ENCODE peak calls at places on chromosomes 16 and 17, in six cellular contexts. G is A549, H is endothelial cell of umbilical vein, X is K562, V is GM12878, R is HepG2. J is an unnamed sample.

GRCh38 chr17:82160081-82160480 is 52.6 kb downstream of the CCDC57 start:
- DNase-seq in V (no peak), R (no peak), X (no peak), H (peak), G (no peak), J (no peak)

GRCh38 chr16:86601356-86601755 is 23.0 kb downstream of the FOXL1 start:
- DNase-seq in X (no peak), R (no peak), V (no peak), H (no peak), G (no peak), J (no peak)

GRCh38 chr17:42456223-42457106 is 2.2 kb upstream of the ATP6V0A1 start:
- DNase-seq in R (no peak), G (peak), V (peak), X (peak), H (peak), J (peak)

GRCh38 chr17:76696763-76697701 is 13.7 kb downstream of the MXRA7 start:
- DNase-seq in H (peak), X (no peak), V (peak), R (peak), G (no peak), J (peak)

GRCh38 chr16:74724820-74725549 is 24.3 kb upstream of the MLKL start:
- DNase-seq in R (no peak), X (no peak), V (no peak), H (no peak), G (no peak), J (no peak)

GRCh38 chr16:24102120-24102740 is 153.9 kb upstream of the CACNG3 start:
- DNase-seq in G (no peak), V (no peak), R (no peak), X (peak), H (no peak), J (peak)

GRCh38 chr17:79808763-79809529 is 12.1 kb upstream of the CBX8 start:
- DNase-seq in R (peak), X (no peak), V (no peak), G (peak), H (no peak), J (peak)

GRCh38 chr17:41026668-41027471 is at the start of gene KRTAP1-5:
- DNase-seq in R (no peak), H (no peak), V (no peak), X (no peak), G (no peak), J (no peak)

GRCh38 chr17:32586666-32587065 is 99.9 kb downstream of the CDK5R1 start:
- DNase-seq in H (no peak), G (no peak), R (no peak), V (no peak), X (no peak), J (no peak)

GRCh38 chr16:87032554-87032953 is 284.6 kb downstream of the C16orf95 start:
- DNase-seq in V (no peak), H (no peak), G (no peak), R (no peak), X (no peak), J (no peak)

GRCh38 chr17:16287563-16288027 is 65.7 kb downstream of the CENPV start:
- DNase-seq in V (peak), X (no peak), R (peak), H (peak), G (peak), J (peak)

GRCh38 chr17:79778504-79779087 is 648 bp downstream of the CBX2 start:
- DNase-seq in G (no peak), X (peak), R (no peak), H (no peak), V (no peak), J (peak)

GRCh38 chr16:90044111-90044551 is 24.9 kb upstream of the DBNDD1 start:
- DNase-seq in G (peak), R (peak), V (no peak), X (peak), H (no peak), J (no peak)

GRCh38 chr16:53090591-53091507 is 36.1 kb downstream of the CHD9 start:
- DNase-seq in V (peak), G (no peak), X (no peak), R (peak), H (peak), J (peak)

GRCh38 chr17:67853703-67854102 is 28.4 kb downstream of the BPTF start:
- DNase-seq in R (no peak), H (no peak), V (no peak), G (no peak), X (no peak), J (no peak)

GRCh38 chr17:36627101-36627500 is 25.7 kb downstream of the MRM1 start:
- DNase-seq in X (no peak), R (no peak), H (no peak), V (no peak), G (no peak), J (no peak)

DNA sequence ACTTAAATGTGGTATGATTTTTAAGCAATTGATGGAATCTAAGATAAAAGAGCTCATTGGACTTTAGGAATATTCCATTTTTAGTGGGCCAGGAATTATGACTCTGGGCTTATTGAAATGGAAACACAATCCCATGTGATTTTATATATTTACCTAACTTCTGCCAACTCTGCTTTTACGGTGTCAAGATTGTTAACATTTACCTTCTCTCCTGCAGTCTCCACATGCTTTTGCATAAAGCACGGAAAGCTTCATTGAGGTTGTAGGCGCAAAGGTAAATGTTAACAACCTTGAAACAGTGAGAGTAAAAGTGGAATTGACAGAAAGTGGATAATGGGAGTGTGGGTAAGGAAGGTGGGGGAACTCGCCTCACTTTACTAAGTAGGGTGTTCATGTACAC is 468.1 kb downstream of the PMP22 start:
- DNase-seq in G (no peak), H (no peak), V (no peak), R (no peak), X (no peak), J (no peak)
- TF ChIP-seq MYC in G (no peak), H (no peak), V (no peak), R (no peak), X (no peak), J (no peak)

DNA sequence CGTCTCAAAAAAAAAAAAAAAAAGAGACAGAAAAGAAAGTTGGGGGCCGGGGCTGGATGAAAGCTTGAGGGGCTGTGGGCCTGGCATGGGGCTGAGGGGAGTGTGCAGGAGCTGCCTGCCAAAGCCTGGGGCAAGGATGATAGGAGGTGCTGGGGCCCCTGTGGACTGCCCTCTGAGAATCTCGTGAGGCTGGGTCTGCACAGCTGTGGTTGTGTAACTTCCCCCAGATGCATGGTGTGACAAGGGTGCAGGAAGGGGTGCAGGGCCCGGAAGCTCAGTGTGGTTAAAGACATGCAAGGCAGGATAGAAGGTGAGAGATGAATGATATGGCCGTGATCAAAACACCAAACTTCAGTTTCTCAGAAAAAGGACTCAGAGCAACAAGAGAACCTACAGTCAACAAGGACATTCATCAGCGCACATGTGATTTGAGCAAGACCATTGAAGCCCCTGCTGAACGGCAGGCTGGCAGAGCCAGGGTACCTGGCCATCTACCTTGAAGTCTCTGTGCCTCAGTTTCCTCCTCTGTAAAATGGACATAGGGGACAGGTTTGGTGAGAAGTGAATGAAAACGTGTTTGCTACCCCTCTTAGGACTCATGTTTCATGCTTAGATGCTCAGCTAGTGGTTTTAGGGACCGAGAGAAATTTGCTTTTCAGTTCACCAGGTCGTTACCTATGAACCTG is 9.6 kb downstream of the IL32 start:
- DNase-seq in X (no peak), V (peak), H (no peak), R (no peak), G (no peak), J (peak)
- TF ChIP-seq MYC in X (no peak), V (no peak), H (no peak), R (no peak), G (no peak), J (peak)

GRCh38 chr17:74690409-74690825 is 22.3 kb downstream of the CD300LF start:
- DNase-seq in H (no peak), G (no peak), X (no peak), V (no peak), R (no peak), J (peak)
- TF ChIP-seq MYC in H (no peak), G (no peak), X (no peak), V (no peak), R (no peak), J (peak)

DNA sequence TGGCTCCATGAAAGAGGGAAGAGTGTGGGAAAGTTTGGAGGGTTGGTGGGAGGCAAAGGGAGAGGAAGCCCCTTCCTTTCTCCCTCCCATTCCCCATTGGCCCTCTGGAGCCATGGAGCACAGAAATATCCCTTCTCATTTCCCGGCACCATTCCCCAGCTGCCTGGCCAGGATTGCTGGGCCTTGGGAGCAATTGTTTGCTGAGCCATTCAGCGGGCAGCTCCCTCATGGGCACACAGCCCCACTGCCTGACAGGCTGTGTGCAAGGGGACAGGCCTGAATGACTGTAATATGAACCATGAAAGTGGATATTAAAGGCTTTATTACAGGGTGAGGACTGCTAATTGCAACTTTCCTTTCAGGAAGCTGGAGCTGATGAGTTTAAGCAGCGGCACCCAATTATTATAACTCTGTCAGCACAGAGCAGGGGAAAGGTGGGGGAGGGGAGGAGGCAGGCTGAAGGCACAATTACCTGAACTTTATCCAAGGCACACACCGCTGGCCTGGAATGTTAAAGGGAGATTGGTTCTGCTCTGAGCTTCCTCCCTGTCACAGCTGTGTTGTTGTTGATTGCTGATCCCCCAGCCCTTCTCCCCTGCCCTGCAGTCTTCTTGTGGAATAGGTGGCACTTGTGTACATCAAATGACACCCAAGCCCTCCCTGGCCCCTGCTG is 159.8 kb upstream of the SDK2 start:
- DNase-seq in V (no peak), H (no peak), G (no peak), X (no peak), R (no peak), J (no peak)
- TF ChIP-seq MYC in V (no peak), H (no peak), G (no peak), X (no peak), R (no peak), J (no peak)

GRCh38 chr17:44353656-44354331 is 8.7 kb downstream of the GRN start:
- DNase-seq in H (no peak), G (no peak), V (no peak), R (no peak), X (peak), J (no peak)
- TF ChIP-seq MYC in H (no peak), G (no peak), V (no peak), R (no peak), X (no peak), J (no peak)

GRCh38 chr16:12426122-12426521 is 377.6 kb downstream of the CPPED1 start:
- DNase-seq in X (peak), H (no peak), V (no peak), G (no peak), R (no peak), J (no peak)
- TF ChIP-seq MYC in X (no peak), H (no peak), V (no peak), G (no peak), R (no peak), J (no peak)

GRCh38 chr17:7854851-7855642 is at the start of gene TMEM88:
- DNase-seq in X (no peak), H (peak), R (no peak), G (no peak), V (no peak), J (no peak)

GRCh38 chr17:7854078-7854777 is 638 bp upstream of the TMEM88 start:
- DNase-seq in V (no peak), G (no peak), X (no peak), R (no peak), H (no peak), J (no peak)

GRCh38 chr17:7852919-7853692 is 1.8 kb upstream of the TMEM88 start:
- DNase-seq in V (no peak), H (no peak), X (no peak), G (no peak), R (no peak), J (no peak)

GRCh38 chr17:7852262-7852670 is 2.6 kb upstream of the TMEM88 start:
- DNase-seq in G (no peak), X (no peak), V (no peak), R (no peak), H (no peak), J (no peak)

DNA sequence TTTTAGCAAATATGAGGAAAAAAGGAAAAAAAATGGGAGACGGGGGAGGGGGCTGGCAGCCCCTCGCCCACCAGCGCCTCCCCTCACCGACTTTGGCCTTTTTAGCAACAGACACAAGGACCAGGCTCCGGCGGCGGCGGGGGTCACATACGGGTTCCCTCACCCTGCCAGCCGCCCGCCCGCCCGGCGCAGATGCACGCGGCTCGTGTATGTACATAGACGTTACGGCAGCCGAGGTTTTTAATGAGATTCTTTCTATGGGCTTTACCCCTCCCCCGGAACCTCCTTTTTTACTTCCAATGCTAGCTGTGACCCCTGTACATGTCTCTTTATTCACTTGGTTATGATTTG is 1.2 kb upstream of the TMEM88 start:
- DNase-seq in H (no peak), G (no peak), X (no peak), V (no peak), R (no peak), J (no peak)
- TF ChIP-seq MYC in H (no peak), G (no peak), X (no peak), V (no peak), R (no peak), J (no peak)

J was measured in NB4.